ENCODE peak calls at places on chromosomes 1 and 21, in five cellular contexts. Y is GM10248, U is activated gamma-delta T cell treated with Interleukin-2 at 50 U/mL for 16 hours, T is fibroblast of pulmonary artery, L is fibroblast of gingiva. D is an unnamed sample.

GRCh38 chr1:201217146-201217545 is 26.5 kb downstream of the IGFN1 start:
- DNase-seq in U (no peak), Y (no peak), T (no peak), L (no peak), D (no peak)

GRCh38 chr1:212688338-212689047 is 11.1 kb downstream of the BATF3 start:
- DNase-seq in L (peak), Y (no peak), T (peak), U (no peak), D (no peak)

GRCh38 chr1:226549937-226550670 is 1.5 kb downstream of the STUM start:
- DNase-seq in Y (peak), T (peak), L (no peak), U (peak), D (no peak)

GRCh38 chr1:236288620-236288976 is 6.8 kb upstream of the ERO1B start:
- DNase-seq in L (no peak), Y (no peak), U (no peak), T (no peak), D (no peak)

GRCh38 chr1:28421744-28422143 is 52.2 kb downstream of the PHACTR4 start:
- DNase-seq in U (no peak), Y (no peak), T (no peak), L (no peak), D (no peak)

GRCh38 chr1:199404191-199404590 is 623.3 kb upstream of the NR5A2 start:
- DNase-seq in Y (no peak), T (no peak), U (no peak), L (peak), D (no peak)

GRCh38 chr1:28249879-28250295 is 9.4 kb upstream of the SESN2 start:
- DNase-seq in T (no peak), Y (no peak), L (no peak), U (no peak), D (no peak)

GRCh38 chr1:156146006-156146748 is 7.2 kb upstream of the SEMA4A start:
- DNase-seq in U (no peak), T (peak), Y (peak), L (peak), D (peak)

GRCh38 chr1:231338270-231339128 is at the start of gene SPRTN:
- DNase-seq in T (no peak), U (no peak), Y (peak), L (no peak), D (no peak)

GRCh38 chr1:95685091-95685490 is 451.1 kb downstream of the RWDD3 start:
- DNase-seq in L (no peak), Y (no peak), U (no peak), T (no peak), D (no peak)

GRCh38 chr1:177983824-177984528 is 14.1 kb upstream of the SEC16B start:
- DNase-seq in T (peak), U (no peak), L (peak), Y (no peak), D (no peak)

GRCh38 chr1:61273861-61274260 is 191.5 kb downstream of the NFIA start:
- DNase-seq in U (no peak), T (no peak), L (no peak), Y (no peak), D (no peak)

GRCh38 chr1:1281533-1282321 is 1.5 kb downstream of the SCNN1D start:
- DNase-seq in U (no peak), Y (no peak), L (no peak), T (peak), D (no peak)

GRCh38 chr1:218426343-218426657 is 81.2 kb downstream of the TGFB2 start:
- DNase-seq in L (peak), U (no peak), Y (no peak), T (peak), D (no peak)

GRCh38 chr21:35002879-35003722 is 46.0 kb downstream of the RUNX1 start:
- DNase-seq in L (peak), T (peak), U (no peak), Y (no peak), D (no peak)

GRCh38 chr1:165747632-165748452 is 20.8 kb downstream of the TMCO1 start:
- DNase-seq in U (no peak), Y (no peak), T (no peak), L (no peak), D (no peak)

GRCh38 chr1:63368131-63368530 is 704 bp downstream of the ALG6 start:
- DNase-seq in Y (peak), U (no peak), L (no peak), T (no peak), D (no peak)

GRCh38 chr21:38761531-38761930 is 44.2 kb upstream of the ETS2 start:
- DNase-seq in T (peak), L (no peak), U (no peak), Y (no peak), D (no peak)

GRCh38 chr1:6359568-6360496 is 33.7 kb downstream of the ACOT7 start:
- DNase-seq in Y (peak), U (peak), L (peak), T (peak), D (peak)

GRCh38 chr1:16167331-16168143 is 11.7 kb upstream of the EPHA2 start:
- DNase-seq in Y (peak), L (no peak), T (no peak), U (peak), D (peak)

GRCh38 chr1:32755098-32755809 is 52.7 kb upstream of the SYNC start:
- DNase-seq in U (no peak), T (no peak), L (no peak), Y (no peak), D (no peak)

GRCh38 chr1:205629751-205630150 is 2.1 kb downstream of the ELK4 start:
- DNase-seq in U (no peak), L (no peak), T (no peak), Y (no peak), D (no peak)

GRCh38 chr1:42075179-42075578 is 78.0 kb upstream of the GUCA2B start:
- DNase-seq in T (no peak), U (no peak), L (no peak), Y (no peak), D (no peak)

GRCh38 chr1:198298653-198299052 is 141.9 kb downstream of the NEK7 start:
- DNase-seq in U (no peak), Y (no peak), L (no peak), T (no peak), D (no peak)

GRCh38 chr1:1435911-1436633 is 582 bp downstream of the VWA1 start:
- DNase-seq in Y (peak), U (no peak), T (no peak), L (no peak), D (no peak)

GRCh38 chr1:148263906-148264255 is 111.8 kb upstream of the NBPF11 start:
- DNase-seq in T (no peak), U (peak), Y (no peak), L (no peak), D (peak)

GRCh38 chr1:84653130-84653680 is 37.1 kb downstream of the SSX2IP start:
- DNase-seq in T (peak), U (no peak), Y (no peak), L (no peak), D (no peak)

GRCh38 chr1:212607206-212607923 is 1.2 kb upstream of the ATF3 start:
- DNase-seq in L (no peak), T (no peak), Y (peak), U (peak), D (peak)

GRCh38 chr21:41604583-41605041 is 96.7 kb upstream of the TMPRSS2 start:
- DNase-seq in U (no peak), T (no peak), Y (no peak), L (no peak), D (no peak)

GRCh38 chr1:46798820-46799219 is at the start of gene CYP4B1:
- DNase-seq in U (no peak), Y (no peak), L (no peak), T (no peak), D (no peak)

GRCh38 chr1:5585256-5585655 is 407.0 kb downstream of the NPHP4 start:
- DNase-seq in U (no peak), T (no peak), L (no peak), Y (no peak), D (no peak)

GRCh38 chr1:161305872-161306519 is 3.8 kb downstream of the MPZ start:
- DNase-seq in T (peak), Y (peak), U (peak), L (peak), D (peak)

GRCh38 chr1:39701092-39701460 is 9.8 kb upstream of the HPCAL4 start:
- DNase-seq in L (no peak), Y (no peak), U (no peak), T (peak), D (no peak)

GRCh38 chr1:204102719-204103118 is 29.8 kb downstream of the SOX13 start:
- DNase-seq in L (no peak), Y (no peak), U (no peak), T (no peak), D (no peak)

GRCh38 chr1:7070389-7071029 is 285.3 kb downstream of the CAMTA1 start:
- DNase-seq in Y (peak), T (peak), L (peak), U (peak), D (peak)

GRCh38 chr21:25313891-25314646 is 293.2 kb downstream of the MRPL39 start:
- DNase-seq in T (peak), U (no peak), L (peak), Y (no peak), D (no peak)

GRCh38 chr1:164588388-164589341 is 29.7 kb downstream of the PBX1 start:
- DNase-seq in U (no peak), Y (no peak), T (peak), L (peak), D (no peak)

GRCh38 chr1:184975208-184975875 is 1.0 kb upstream of the NIBAN1 start:
- DNase-seq in T (no peak), Y (no peak), L (no peak), U (no peak), D (no peak)

D was measured in GM06990.